ENCODE peak calls at places on chromosomes 5 and 9, in five cellular contexts. S is psoas muscle, E is brain microvascular endothelial cell, L is GM12865, F is progenitor cell of endocrine pancreas. N is an unnamed sample.

GRCh38 chr5:142246-142810 is 49.0 kb upstream of the LRRC14B start:
- DNase-seq in S (no peak), E (no peak), L (no peak), F (no peak), N (no peak)

GRCh38 chr9:79431019-79431679 is 140.6 kb upstream of the TLE4 start:
- DNase-seq in S (no peak), E (no peak), L (no peak), F (no peak), N (no peak)

GRCh38 chr9:38182321-38182720 is 113.3 kb upstream of the SHB start:
- DNase-seq in S (no peak), E (no peak), L (peak; percentile 78), F (no peak), N (no peak)

GRCh38 chr5:84058561-84058960 is 326.1 kb downstream of the EDIL3 start:
- DNase-seq in S (no peak), E (no peak), L (no peak), F (no peak), N (no peak)

GRCh38 chr5:179870403-179870903 is 11.8 kb upstream of the MRNIP start:
- DNase-seq in S (peak; percentile 80), E (peak; percentile 11), L (peak; percentile 31), F (no peak), N (no peak)

GRCh38 chr5:68304421-68305052 is 89.0 kb downstream of the PIK3R1 start:
- DNase-seq in S (no peak), E (no peak), L (no peak), F (no peak), N (no peak)

GRCh38 chr9:131111186-131111853 is 14.1 kb upstream of the NUP214 start:
- DNase-seq in S (no peak), E (no peak), L (no peak), F (no peak), N (no peak)

GRCh38 chr9:137621131-137621757 is 2.4 kb downstream of the EHMT1 start:
- DNase-seq in S (no peak), E (peak; percentile 41), L (no peak), F (no peak), N (no peak)

GRCh38 chr5:140106101-140106500 is 7.8 kb upstream of the PURA start:
- DNase-seq in S (no peak), E (no peak), L (no peak), F (no peak), N (no peak)
- TF ChIP-seq CTCF in S (no peak), E (no peak), L (no peak), F (no peak), N (no peak)

DNA sequence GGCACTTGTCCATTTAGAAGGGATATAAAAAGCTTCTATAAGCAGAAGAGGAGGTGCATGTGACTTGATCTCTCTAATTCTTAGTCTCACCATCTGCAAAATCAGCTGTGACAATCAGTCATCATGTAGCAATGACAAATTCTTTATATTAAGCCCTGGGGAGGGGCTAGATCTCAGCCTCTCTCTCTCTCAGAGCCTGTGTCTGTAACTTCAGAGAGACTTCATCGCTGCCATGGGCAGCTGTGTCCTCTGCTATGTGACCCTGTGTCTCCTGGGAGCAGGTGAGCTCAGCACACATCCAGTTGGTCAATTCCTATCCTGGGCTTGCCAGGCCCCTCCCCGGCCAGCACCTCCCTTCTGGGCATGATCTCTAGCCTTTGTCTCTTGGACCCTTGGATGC is 109.6 kb downstream of the ANKRD18B start:
- DNase-seq in S (no peak), E (no peak), L (no peak), F (no peak), N (no peak)
- TF ChIP-seq CTCF in S (no peak), E (no peak), L (no peak), F (no peak), N (no peak)

DNA sequence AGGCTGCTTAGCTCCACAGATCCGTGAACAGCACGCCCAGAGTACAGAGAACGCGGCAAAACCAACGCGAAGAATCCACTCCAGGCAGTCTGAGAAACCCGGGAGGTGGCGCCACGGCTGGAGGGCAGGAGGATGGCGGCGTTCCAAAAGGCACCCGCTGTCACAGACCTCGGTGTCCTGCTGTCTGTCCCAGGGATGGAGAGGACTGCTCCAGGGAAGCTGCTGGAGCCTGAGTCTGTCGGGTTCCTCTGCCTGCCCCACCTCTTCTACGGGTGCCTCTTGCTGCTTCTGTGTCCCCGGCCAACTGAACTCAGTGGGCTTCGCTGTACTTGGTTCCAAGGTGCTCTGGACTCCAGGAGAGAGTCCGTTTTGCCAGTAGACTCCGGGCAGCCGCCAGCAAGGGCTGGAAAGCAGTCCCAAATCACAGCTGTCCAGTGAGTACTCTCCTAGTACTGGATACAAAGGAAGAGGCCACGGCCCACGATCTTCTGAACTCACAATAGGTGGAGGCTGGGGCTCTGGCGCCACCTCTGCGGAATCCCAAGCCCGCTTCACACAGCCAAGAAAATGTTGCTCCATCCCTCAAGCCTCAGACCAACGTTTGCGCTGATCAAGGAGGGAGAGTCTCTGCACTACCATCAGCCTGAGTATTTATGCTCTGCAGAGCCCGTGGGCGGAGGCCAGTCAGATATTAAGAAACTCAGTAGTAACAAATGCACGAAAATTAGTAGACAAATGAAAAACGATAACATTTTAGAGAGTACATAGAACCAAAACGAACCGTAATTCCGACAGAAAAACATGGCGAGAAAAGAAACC is 442 bp downstream of the ANXA2R start:
- DNase-seq in S (peak; percentile 88), E (peak; percentile 63), L (peak; percentile 56), F (no peak), N (no peak)
- TF ChIP-seq CTCF in S (peak; percentile 2), E (peak; percentile 44), L (peak; percentile 8), F (peak; percentile 29), N (no peak)

DNA sequence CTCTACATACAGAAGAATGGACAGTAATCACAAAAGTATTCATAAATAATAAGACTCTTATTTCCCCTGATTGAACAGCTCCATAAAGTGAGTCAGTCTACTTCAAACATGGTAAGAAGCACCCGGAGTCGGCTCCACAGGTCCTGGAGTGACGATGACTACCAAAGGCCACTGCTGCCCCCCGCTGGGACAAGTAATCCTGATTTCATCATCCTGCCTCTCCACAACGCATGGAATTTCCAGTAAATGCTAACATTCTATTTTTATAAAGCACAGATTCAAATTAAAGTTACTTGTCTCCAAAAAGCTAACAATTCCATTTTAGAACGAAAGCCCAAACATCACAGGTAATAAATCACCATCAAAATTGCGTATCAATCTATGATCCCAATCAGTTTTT is 16.2 kb downstream of the ATPSCKMT start:
- DNase-seq in S (no peak), E (peak; percentile 98), L (no peak), F (peak; percentile 36), N (peak; percentile 70)
- TF ChIP-seq CTCF in S (peak; percentile 34), E (peak; percentile 48), L (peak; percentile 2), F (peak; percentile 62), N (peak; percentile 43)

GRCh38 chr5:176803943-176804498 is 6.3 kb upstream of the UNC5A start:
- DNase-seq in S (no peak), E (peak; percentile 26), L (peak; percentile 17), F (peak; percentile 69), N (no peak)

GRCh38 chr5:176803027-176803942 is 7.1 kb upstream of the UNC5A start:
- DNase-seq in S (no peak), E (no peak), L (no peak), F (no peak), N (no peak)

GRCh38 chr5:176799488-176799887 is 10.9 kb upstream of the UNC5A start:
- DNase-seq in S (no peak), E (no peak), L (no peak), F (no peak), N (no peak)

GRCh38 chr5:176800024-176800423 is 10.3 kb upstream of the UNC5A start:
- DNase-seq in S (no peak), E (no peak), L (no peak), F (no peak), N (no peak)

DNA sequence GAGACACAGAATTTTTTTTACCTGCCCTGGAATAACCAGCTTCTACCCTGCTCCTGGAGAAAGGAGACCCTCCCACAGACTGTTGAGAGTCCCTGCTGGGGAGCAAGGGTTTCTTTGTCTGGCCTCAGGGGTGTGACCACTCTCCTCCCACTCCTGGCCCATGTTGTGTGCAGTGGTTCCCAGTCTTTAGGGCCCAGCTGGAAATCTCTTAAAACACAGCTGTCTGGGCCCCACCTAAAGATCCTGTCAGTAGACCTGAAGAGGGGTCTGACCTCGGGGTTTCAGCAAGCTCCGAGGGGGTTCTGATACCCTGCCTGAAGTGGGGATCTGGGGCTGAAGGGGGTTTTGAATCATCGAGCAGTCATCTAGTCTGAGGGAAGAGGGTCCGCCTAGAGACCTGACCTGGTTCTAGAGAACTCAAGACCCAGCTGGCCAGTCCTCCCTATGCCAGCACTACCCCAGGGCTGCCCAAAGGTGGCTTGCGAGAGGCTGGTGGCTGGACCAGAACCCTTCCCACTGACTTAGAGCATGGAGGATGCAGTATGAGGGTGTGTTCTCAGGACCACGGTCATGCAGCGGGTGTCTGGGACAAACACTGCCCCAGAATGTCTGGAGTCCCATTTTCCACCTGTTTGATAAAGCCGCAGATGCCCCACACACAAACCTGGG is 8.1 kb upstream of the UNC5A start:
- DNase-seq in S (no peak), E (no peak), L (no peak), F (no peak), N (no peak)
- TF ChIP-seq CTCF in S (no peak), E (no peak), L (no peak), F (no peak), N (no peak)

GRCh38 chr5:126837907-126838539 is 61.1 kb downstream of the LMNB1 start:
- DNase-seq in S (no peak), E (peak; percentile 40), L (no peak), F (no peak), N (no peak)
- TF ChIP-seq CTCF in S (peak; percentile 45), E (peak; percentile 49), L (peak; percentile 0), F (no peak), N (peak; percentile 57)

GRCh38 chr5:146007270-146007669 is 70.9 kb downstream of the SH3RF2 start:
- DNase-seq in S (no peak), E (no peak), L (no peak), F (no peak), N (no peak)
- TF ChIP-seq CTCF in S (no peak), E (peak; percentile 31), L (no peak), F (no peak), N (no peak)

GRCh38 chr9:125742657-125743056 is 4.5 kb upstream of the PBX3 start:
- DNase-seq in S (no peak), E (no peak), L (no peak), F (no peak), N (no peak)
- TF ChIP-seq CTCF in S (no peak), E (no peak), L (no peak), F (no peak), N (no peak)

GRCh38 chr9:136439550-136440408 is at the start of gene INPP5E:
- DNase-seq in S (peak; percentile 87), E (peak; percentile 32), L (peak; percentile 86), F (peak; percentile 91), N (peak; percentile 24)
- TF ChIP-seq CTCF in S (peak; percentile 90), E (peak; percentile 53), L (peak; percentile 68), F (peak; percentile 75), N (peak; percentile 42)

GRCh38 chr9:113992994-113993393 is 85.1 kb downstream of the AMBP start:
- DNase-seq in S (no peak), E (no peak), L (no peak), F (no peak), N (no peak)

GRCh38 chr9:113995963-113996362 is 82.1 kb downstream of the AMBP start:
- DNase-seq in S (no peak), E (no peak), L (no peak), F (no peak), N (no peak)

GRCh38 chr9:113991714-113992113 is 86.4 kb downstream of the AMBP start:
- DNase-seq in S (no peak), E (no peak), L (no peak), F (no peak), N (no peak)

GRCh38 chr9:113992276-113992951 is 85.7 kb downstream of the AMBP start:
- DNase-seq in S (peak; percentile 88), E (no peak), L (no peak), F (no peak), N (no peak)

GRCh38 chr9:113993838-113994540 is 84.1 kb downstream of the AMBP start:
- DNase-seq in S (peak; percentile 93), E (peak; percentile 49), L (no peak), F (no peak), N (no peak)
- TF ChIP-seq CTCF in S (no peak), E (no peak), L (no peak), F (no peak), N (peak; percentile 8)